ENCODE peak calls at places on chromosomes 4 and X, in four cellular contexts. One of them, this sample, is unnamed.

GRCh38 chr4:82681759-82682158 is 116.8 kb downstream of the SCD5 start:
- DNase-seq in GM12878: no peak
- DNase-seq in GM12891: no peak
- DNase-seq in K562: no peak
- DNase-seq in this sample: no peak

GRCh38 chr4:158253350-158253980 is 43.2 kb downstream of the TMEM144 start:
- DNase-seq in GM12891: no peak
- DNase-seq in K562: peak; percentile 38
- DNase-seq in GM12878: no peak
- DNase-seq in this sample: peak; percentile 5

GRCh38 chr4:78720151-78720726 is 55.9 kb upstream of the BMP2K start:
- DNase-seq in K562: peak; percentile 36
- DNase-seq in GM12878: no peak
- DNase-seq in GM12891: no peak
- DNase-seq in this sample: no peak

GRCh38 chr4:8215001-8215427 is 15.9 kb downstream of the SH3TC1 start:
- DNase-seq in GM12878: no peak
- DNase-seq in GM12891: no peak
- DNase-seq in K562: no peak
- DNase-seq in this sample: no peak

GRCh38 chr4:7462509-7462971 is 27.8 kb upstream of the PSAPL1 start:
- DNase-seq in GM12878: no peak
- DNase-seq in K562: no peak
- DNase-seq in GM12891: no peak
- DNase-seq in this sample: no peak

GRCh38 chr4:31275906-31276305 is 555.7 kb downstream of the PCDH7 start:
- DNase-seq in GM12878: no peak
- DNase-seq in K562: no peak
- DNase-seq in GM12891: no peak
- DNase-seq in this sample: no peak

GRCh38 chr4:36422582-36422981 is 141.2 kb downstream of the DTHD1 start:
- DNase-seq in GM12878: no peak
- DNase-seq in K562: no peak
- DNase-seq in GM12891: no peak
- DNase-seq in this sample: no peak

GRCh38 chr4:23504094-23504493 is 385.8 kb downstream of the PPARGC1A start:
- DNase-seq in K562: no peak
- DNase-seq in GM12891: no peak
- DNase-seq in GM12878: no peak
- DNase-seq in this sample: no peak

GRCh38 chrX:130125090-130125489 is 14.8 kb upstream of the ELF4 start:
- DNase-seq in GM12878: no peak
- DNase-seq in K562: no peak
- DNase-seq in GM12891: no peak
- DNase-seq in this sample: no peak

GRCh38 chr4:133812236-133812635 is 389.4 kb downstream of the PABPC4L start:
- DNase-seq in GM12878: no peak
- DNase-seq in K562: no peak
- DNase-seq in GM12891: no peak
- DNase-seq in this sample: no peak

GRCh38 chrX:112087545-112087944 is 5.0 kb upstream of the TRPC5 start:
- DNase-seq in GM12878: no peak
- DNase-seq in GM12891: no peak
- DNase-seq in K562: no peak
- DNase-seq in this sample: no peak

GRCh38 chr4:22616516-22616915 is 76.2 kb upstream of the GBA3 start:
- DNase-seq in GM12891: no peak
- DNase-seq in K562: no peak
- DNase-seq in GM12878: no peak
- DNase-seq in this sample: no peak

GRCh38 chr4:62644372-62644771 is 1444.2 kb downstream of the ADGRL3 start:
- DNase-seq in K562: no peak
- DNase-seq in GM12878: no peak
- DNase-seq in GM12891: no peak
- DNase-seq in this sample: no peak

GRCh38 chr4:958314-958665 is 15.1 kb downstream of the DGKQ start:
- DNase-seq in GM12878: no peak
- DNase-seq in GM12891: no peak
- DNase-seq in K562: no peak
- DNase-seq in this sample: peak; percentile 8

GRCh38 chrX:10112510-10112909 is 44.3 kb upstream of the CLCN4 start:
- DNase-seq in GM12878: peak; percentile 55
- DNase-seq in K562: no peak
- DNase-seq in GM12891: no peak
- DNase-seq in this sample: no peak

GRCh38 chr4:3331511-3332394 is 38.9 kb downstream of the RGS12 start:
- DNase-seq in K562: no peak
- DNase-seq in GM12878: no peak
- DNase-seq in GM12891: no peak
- DNase-seq in this sample: no peak

GRCh38 chrX:41334866-41335589 is 1.1 kb downstream of the DDX3X start:
- DNase-seq in GM12891: no peak
- DNase-seq in GM12878: no peak
- DNase-seq in K562: peak; percentile 71
- DNase-seq in this sample: peak; percentile 42

GRCh38 chr4:105122334-105122733 is 24.3 kb upstream of the TET2 start:
- DNase-seq in GM12891: no peak
- DNase-seq in K562: no peak
- DNase-seq in GM12878: no peak
- DNase-seq in this sample: no peak

GRCh38 chr4:78174931-78175330 is 117.8 kb downstream of the FRAS1 start:
- DNase-seq in GM12878: no peak
- DNase-seq in K562: no peak
- DNase-seq in GM12891: no peak
- DNase-seq in this sample: no peak

GRCh38 chr4:139666735-139667266 is 1.2 kb downstream of the MGST2 start:
- DNase-seq in GM12878: no peak
- DNase-seq in K562: peak; percentile 63
- DNase-seq in GM12891: no peak
- DNase-seq in this sample: no peak

GRCh38 chr4:111954546-111954945 is 190.7 kb upstream of the FAM241A start:
- DNase-seq in K562: no peak
- DNase-seq in GM12878: no peak
- DNase-seq in GM12891: no peak
- DNase-seq in this sample: no peak

GRCh38 chr4:121049072-121049599 is 23.2 kb downstream of the NDNF start:
- DNase-seq in GM12878: no peak
- DNase-seq in GM12891: no peak
- DNase-seq in K562: no peak
- DNase-seq in this sample: no peak

GRCh38 chrX:2264179-2265030 is 236.4 kb downstream of the DHRSX start:
- DNase-seq in GM12878: no peak
- DNase-seq in GM12891: no peak
- DNase-seq in K562: no peak
- DNase-seq in this sample: no peak

GRCh38 chrX:21926527-21927278 is 13.8 kb upstream of the SMS start:
- DNase-seq in GM12891: no peak
- DNase-seq in K562: peak; percentile 40
- DNase-seq in GM12878: no peak
- DNase-seq in this sample: no peak

DNA sequence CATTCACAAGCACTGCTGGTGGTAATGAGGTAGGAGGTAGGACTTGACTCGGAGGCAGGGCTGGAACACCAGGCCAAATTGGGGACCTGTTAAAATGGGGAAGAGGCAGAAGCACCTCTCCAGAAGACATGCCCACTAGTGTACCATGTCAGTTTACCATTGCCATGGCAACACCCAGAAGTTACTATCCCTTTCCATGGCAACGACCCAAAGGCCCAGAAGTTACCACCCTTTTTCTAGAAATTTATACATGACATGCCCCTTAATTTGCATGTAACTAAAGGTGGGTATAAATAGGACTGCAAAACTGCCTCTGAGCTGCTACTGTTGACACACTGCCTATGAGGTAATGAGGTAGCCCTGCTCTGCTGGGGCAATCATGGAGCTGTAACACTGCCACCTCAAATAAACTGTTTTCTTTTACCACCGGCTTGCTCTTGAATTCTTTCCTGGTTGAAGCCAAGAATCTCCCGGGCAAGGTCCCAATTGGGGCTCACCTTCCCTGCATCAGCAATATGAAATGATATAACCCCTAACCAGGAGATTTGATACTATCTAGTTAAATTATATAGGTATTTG is 13.9 kb upstream of the BEX4 start:
- DNase-seq in GM12891: no peak
- DNase-seq in K562: no peak
- DNase-seq in GM12878: no peak
- DNase-seq in this sample: no peak
- TF ChIP-seq POLR2AphosphoS5 in GM12891: no peak
- TF ChIP-seq POLR2AphosphoS5 in K562: no peak
- TF ChIP-seq POLR2AphosphoS5 in GM12878: no peak
- TF ChIP-seq POLR2AphosphoS5 in this sample: no peak

GRCh38 chrX:120244735-120245498 is 5.7 kb upstream of the ZBTB33 start:
- DNase-seq in GM12878: no peak
- DNase-seq in GM12891: peak; percentile 16
- DNase-seq in K562: peak; percentile 69
- DNase-seq in this sample: no peak
- TF ChIP-seq TAF1 in GM12878: peak; percentile 51
- TF ChIP-seq TAF1 in GM12891: peak; percentile 52
- TF ChIP-seq TAF1 in K562: peak; percentile 70
- TF ChIP-seq TAF1 in this sample: no peak

GRCh38 chr4:15001825-15002658 is at the start of gene CPEB2:
- DNase-seq in GM12891: peak; percentile 76
- DNase-seq in GM12878: peak; percentile 81
- DNase-seq in K562: peak; percentile 88
- DNase-seq in this sample: peak; percentile 69

GRCh38 chr4:15003441-15003890 is 1.2 kb downstream of the CPEB2 start:
- DNase-seq in K562: peak; percentile 60
- DNase-seq in GM12891: peak; percentile 29
- DNase-seq in GM12878: no peak
- DNase-seq in this sample: peak; percentile 31

GRCh38 chr4:15003891-15004700 is 1.8 kb downstream of the CPEB2 start:
- DNase-seq in GM12891: peak; percentile 20
- DNase-seq in K562: peak; percentile 32
- DNase-seq in GM12878: no peak
- DNase-seq in this sample: peak; percentile 11

GRCh38 chr4:15002659-15003440 is 569 bp downstream of the CPEB2 start:
- DNase-seq in GM12891: peak; percentile 37
- DNase-seq in K562: peak; percentile 64
- DNase-seq in GM12878: peak; percentile 25
- DNase-seq in this sample: peak; percentile 31

DNA sequence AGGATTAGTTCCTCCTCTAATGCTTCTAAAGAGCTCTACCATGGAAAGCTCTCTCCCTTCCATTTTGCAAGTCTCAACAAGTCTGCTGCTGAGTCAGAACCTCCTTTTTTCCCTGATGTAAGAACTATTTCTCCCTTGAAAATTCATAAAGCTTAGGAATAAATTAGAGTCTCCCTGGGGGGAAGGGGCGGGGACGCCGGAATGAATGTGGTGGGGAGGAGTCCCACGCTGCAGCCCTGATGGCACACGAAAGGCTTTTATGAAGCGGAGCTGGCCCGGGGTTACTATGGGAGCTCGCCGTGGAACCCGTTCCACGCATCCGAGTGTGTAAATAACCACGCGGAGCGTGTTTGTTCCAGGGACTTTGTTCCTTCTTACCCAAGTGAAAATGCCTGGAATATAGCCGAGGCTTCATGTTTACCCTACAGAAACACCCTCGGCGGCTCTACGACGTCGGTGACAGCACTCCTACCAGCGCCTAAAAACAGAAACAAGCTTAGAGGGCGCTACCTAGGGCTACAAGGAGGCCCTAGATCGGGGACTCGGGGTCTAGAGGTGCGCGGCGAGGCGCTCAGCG is 945 bp upstream of the CPEB2 start:
- DNase-seq in GM12891: no peak
- DNase-seq in K562: peak; percentile 53
- DNase-seq in GM12878: no peak
- DNase-seq in this sample: peak; percentile 2
- TF ChIP-seq POLR2A in GM12891: no peak
- TF ChIP-seq POLR2A in K562: no peak
- TF ChIP-seq POLR2A in GM12878: no peak
- TF ChIP-seq POLR2A in this sample: no peak

DNA sequence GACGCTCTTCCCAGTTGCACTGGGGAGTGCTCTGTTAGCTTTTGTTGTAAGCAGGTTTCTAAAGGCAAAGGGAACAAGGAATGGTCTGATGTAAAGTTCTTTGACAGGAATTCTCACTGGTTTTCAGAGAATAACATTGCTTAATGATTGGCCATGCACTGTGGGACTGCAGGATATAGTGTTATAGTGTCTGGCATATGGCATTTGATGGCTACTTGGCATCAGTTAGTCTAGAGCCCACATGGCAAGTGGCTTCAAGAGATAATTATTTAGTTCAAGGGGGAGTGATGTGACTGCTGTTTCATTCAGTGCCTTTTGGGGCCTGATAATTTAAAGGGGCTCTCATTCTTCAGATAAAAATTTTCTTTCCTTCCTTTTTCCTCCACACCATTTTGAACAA is 30.7 kb upstream of the PGM2 start:
- DNase-seq in GM12891: no peak
- DNase-seq in GM12878: no peak
- DNase-seq in K562: no peak
- DNase-seq in this sample: no peak
- TF ChIP-seq POLR2AphosphoS5 in GM12891: no peak
- TF ChIP-seq POLR2AphosphoS5 in GM12878: no peak
- TF ChIP-seq POLR2AphosphoS5 in K562: no peak
- TF ChIP-seq POLR2AphosphoS5 in this sample: no peak

GRCh38 chrX:100408643-100409315 is 1.3 kb downstream of the PCDH19 start:
- DNase-seq in GM12891: no peak
- DNase-seq in K562: no peak
- DNase-seq in GM12878: no peak
- DNase-seq in this sample: no peak

GRCh38 chrX:100411802-100412333 is 1.8 kb upstream of the PCDH19 start:
- DNase-seq in GM12891: no peak
- DNase-seq in K562: no peak
- DNase-seq in GM12878: no peak
- DNase-seq in this sample: no peak

GRCh38 chrX:100410901-100411801 is 1.1 kb upstream of the PCDH19 start:
- DNase-seq in K562: no peak
- DNase-seq in GM12878: no peak
- DNase-seq in GM12891: no peak
- DNase-seq in this sample: no peak

GRCh38 chrX:100409316-100410082 is 574 bp downstream of the PCDH19 start:
- DNase-seq in GM12878: no peak
- DNase-seq in GM12891: no peak
- DNase-seq in K562: no peak
- DNase-seq in this sample: no peak

DNA sequence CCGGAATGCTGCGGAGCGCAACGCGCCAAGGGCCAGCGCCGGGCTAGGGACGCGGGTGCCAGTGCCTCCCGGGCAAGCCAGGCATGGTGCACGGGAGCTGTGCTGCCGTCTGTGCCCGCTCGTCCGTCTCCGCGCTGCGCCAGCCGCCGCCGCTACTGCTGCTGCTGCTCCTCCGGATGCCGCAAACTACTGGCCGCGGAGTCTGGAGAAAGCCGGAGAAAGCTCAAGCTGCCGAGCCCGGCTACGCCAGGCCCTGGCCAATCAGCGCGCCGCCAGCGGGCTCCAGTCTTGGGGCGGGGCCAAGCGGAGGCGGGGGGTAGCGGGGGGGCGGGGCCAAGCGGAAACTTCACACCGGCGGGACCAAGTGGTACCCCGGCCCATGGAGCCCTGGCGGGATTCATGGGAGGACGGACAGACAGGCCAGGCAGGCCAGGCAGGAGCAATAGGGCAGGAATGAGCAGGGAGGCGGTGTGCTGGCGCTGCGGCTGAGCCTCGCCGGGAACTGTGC is at the start of gene PCDH19:
- DNase-seq in GM12891: no peak
- DNase-seq in GM12878: no peak
- DNase-seq in K562: no peak
- DNase-seq in this sample: peak; percentile 40
- TF ChIP-seq TAF1 in GM12891: no peak
- TF ChIP-seq TAF1 in GM12878: no peak
- TF ChIP-seq TAF1 in K562: no peak
- TF ChIP-seq TAF1 in this sample: no peak

This sample was measured in GM12892.